ENCODE peak calls at places on chromosomes 7 and 10, in nine cellular contexts. F is H1, X is heart left ventricle, B is coronary artery, C is K562, L is IMR-90, I is hepatocyte, E is upper lobe of right lung, Y is choroid plexus epithelial cell. A is an unnamed sample.

GRCh38 chr10:123103944-123104343 is 31.8 kb upstream of the HMX3 start:
- DNase-seq in X (no peak), B (no peak), E (no peak), I (no peak), Y (no peak), L (no peak), C (no peak), F (no peak), A (no peak)

GRCh38 chr10:71064413-71065118 is 147.8 kb upstream of the UNC5B start:
- DNase-seq in B (no peak), F (no peak), I (no peak), Y (peak), E (no peak), X (peak), C (no peak), L (no peak), A (peak)

GRCh38 chr10:63137306-63137705 is 4.2 kb downstream of the NRBF2 start:
- DNase-seq in L (peak), I (peak), F (no peak), X (no peak), C (no peak), Y (peak), B (no peak), E (no peak), A (peak)

GRCh38 chr7:80429186-80429585 is 82.7 kb downstream of the GNAT3 start:
- DNase-seq in F (no peak), B (no peak), C (no peak), I (no peak), Y (no peak), X (no peak), E (no peak), L (peak), A (no peak)

GRCh38 chr7:149261321-149261828 is 621 bp upstream of the ZNF783 start:
- DNase-seq in F (no peak), C (no peak), L (peak), X (no peak), I (peak), B (no peak), E (no peak), Y (peak), A (peak)

GRCh38 chr7:112449353-112449752 is 907 bp upstream of the IFRD1 start:
- DNase-seq in B (no peak), I (peak), X (no peak), C (peak), L (peak), F (no peak), Y (peak), E (no peak), A (no peak)

GRCh38 chr7:134184767-134185166 is 57.6 kb downstream of the LRGUK start:
- DNase-seq in X (no peak), Y (peak), E (no peak), C (no peak), F (no peak), B (no peak), L (peak), I (no peak), A (no peak)

GRCh38 chr7:129783097-129783919 is 169.5 kb downstream of the UBE2H start:
- DNase-seq in F (no peak), X (no peak), C (no peak), B (no peak), Y (no peak), L (no peak), I (no peak), E (no peak), A (no peak)

GRCh38 chr7:111333010-111333409 is 229.3 kb downstream of the IMMP2L start:
- DNase-seq in L (no peak), X (no peak), F (no peak), C (no peak), Y (no peak), B (no peak), E (no peak), I (no peak), A (no peak)

GRCh38 chr7:74093671-74094223 is 10.1 kb downstream of the LIMK1 start:
- DNase-seq in L (no peak), Y (no peak), F (no peak), B (no peak), I (no peak), E (no peak), C (no peak), X (no peak), A (no peak)

GRCh38 chr10:61606971-61607907 is 55.5 kb upstream of the CABCOCO1 start:
- DNase-seq in B (no peak), F (no peak), E (no peak), C (peak), Y (peak), I (peak), L (no peak), X (no peak), A (peak)

GRCh38 chr10:71608863-71609768 is 110.5 kb downstream of the C10orf105 start:
- DNase-seq in B (no peak), X (peak), I (peak), F (peak), C (peak), E (peak), L (peak), Y (peak), A (peak)

GRCh38 chr7:123360631-123361030 is 160.9 kb upstream of the SLC13A1 start:
- DNase-seq in X (no peak), E (no peak), Y (no peak), F (no peak), B (no peak), C (no peak), L (no peak), I (no peak), A (no peak)

GRCh38 chr10:21427804-21428481 is 97.5 kb downstream of the SKIDA1 start:
- DNase-seq in X (no peak), Y (peak), C (no peak), B (no peak), L (peak), F (no peak), I (no peak), E (no peak), A (peak)

GRCh38 chr10:944034-944831 is 12.7 kb upstream of the LARP4B start:
- DNase-seq in X (peak), B (no peak), L (peak), E (peak), Y (peak), I (no peak), C (no peak), F (no peak), A (peak)

GRCh38 chr10:87862644-87863101 is 660 bp downstream of the KLLN start:
- DNase-seq in B (no peak), I (no peak), C (peak), X (no peak), E (no peak), F (no peak), Y (no peak), L (peak), A (no peak)

GRCh38 chr7:39453743-39454355 is 112.4 kb upstream of the YAE1 start:
- DNase-seq in X (no peak), I (peak), E (no peak), C (peak), L (peak), F (peak), B (no peak), Y (peak), A (peak)

GRCh38 chr10:103745264-103746247 is 109.8 kb downstream of the SH3PXD2A start:
- DNase-seq in X (peak), F (no peak), I (peak), E (no peak), C (no peak), B (no peak), Y (no peak), L (peak), A (no peak)

GRCh38 chr7:30321992-30322637 is 37.7 kb downstream of the ZNRF2 start:
- DNase-seq in F (no peak), L (no peak), C (peak), B (no peak), I (no peak), X (no peak), E (no peak), Y (peak), A (peak)

GRCh38 chr7:121157885-121158590 is 169.5 kb downstream of the CPED1 start:
- DNase-seq in B (no peak), L (no peak), X (no peak), E (no peak), C (no peak), F (no peak), Y (no peak), I (no peak), A (no peak)

GRCh38 chr7:105583061-105583460 is 1.8 kb upstream of the EFCAB10 start:
- DNase-seq in E (no peak), C (no peak), L (no peak), B (no peak), I (no peak), F (no peak), Y (no peak), X (no peak), A (no peak)

GRCh38 chr10:27240212-27240890 is at the start of gene ACBD5:
- DNase-seq in F (no peak), Y (peak), I (peak), X (peak), B (peak), L (peak), E (peak), C (peak), A (peak)

GRCh38 chr10:21336476-21337170 is 188.9 kb downstream of the SKIDA1 start:
- DNase-seq in B (no peak), I (peak), C (peak), Y (peak), F (peak), L (peak), X (peak), E (no peak), A (peak)

GRCh38 chr10:22712246-22712958 is 2.0 kb downstream of the PIP4K2A start:
- DNase-seq in X (no peak), E (no peak), B (no peak), Y (peak), C (no peak), F (no peak), I (no peak), L (peak), A (peak)
- H3K4me3 ChIP-seq in X (peak), E (peak), B (peak), Y (peak), C (peak), F (peak), I (peak), L (peak), A (peak)

DNA sequence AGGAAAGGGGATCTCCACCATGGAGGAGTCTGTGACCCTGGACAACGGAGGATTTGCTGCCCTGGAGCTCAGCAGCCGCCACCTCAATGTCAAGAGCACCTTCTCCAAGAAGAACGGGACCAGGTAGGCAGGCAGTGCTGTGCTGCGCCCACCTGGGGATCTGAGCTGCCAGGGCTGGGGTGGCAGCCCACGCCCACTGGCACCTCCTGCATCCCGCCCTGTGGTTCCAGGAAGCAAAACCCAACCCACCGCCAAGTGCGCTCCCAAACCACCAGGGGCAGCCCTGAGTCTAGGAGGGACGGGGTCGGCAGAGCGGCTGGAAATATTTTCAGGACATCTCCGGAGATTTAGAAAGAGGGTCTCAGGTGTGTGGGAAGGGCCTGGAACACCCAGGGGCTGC is 440.3 kb upstream of the FOXK1 start:
- DNase-seq in X (no peak), Y (no peak), C (peak), I (no peak), B (no peak), L (no peak), F (no peak), E (no peak), A (no peak)
- TF ChIP-seq CTCF in X (no peak), Y (no peak), C (peak), I (no peak), B (no peak), L (no peak), F (peak), E (no peak), A (no peak)

GRCh38 chr10:58951750-58952149 is 224.7 kb upstream of the PHYHIPL start:
- DNase-seq in Y (no peak), B (no peak), E (no peak), F (no peak), C (no peak), X (no peak), L (no peak), I (peak), A (peak)

GRCh38 chr10:58950618-58951017 is 225.8 kb upstream of the PHYHIPL start:
- DNase-seq in X (no peak), Y (peak), F (no peak), L (peak), B (no peak), E (no peak), I (no peak), C (no peak), A (peak)

GRCh38 chr10:58951087-58951486 is 225.4 kb upstream of the PHYHIPL start:
- DNase-seq in I (no peak), F (no peak), L (no peak), E (no peak), X (no peak), C (no peak), B (no peak), Y (no peak), A (no peak)

GRCh38 chr10:58952747-58953466 is 223.5 kb upstream of the PHYHIPL start:
- DNase-seq in B (no peak), E (no peak), C (peak), F (no peak), Y (peak), L (peak), X (no peak), I (peak), A (peak)

GRCh38 chr10:58952162-58952561 is 224.3 kb upstream of the PHYHIPL start:
- DNase-seq in X (no peak), C (no peak), F (no peak), L (no peak), I (peak), E (no peak), Y (no peak), B (no peak), A (peak)
- H3K4me3 ChIP-seq in X (no peak), C (no peak), F (no peak), L (no peak), I (no peak), E (no peak), Y (no peak), B (no peak), A (no peak)

DNA sequence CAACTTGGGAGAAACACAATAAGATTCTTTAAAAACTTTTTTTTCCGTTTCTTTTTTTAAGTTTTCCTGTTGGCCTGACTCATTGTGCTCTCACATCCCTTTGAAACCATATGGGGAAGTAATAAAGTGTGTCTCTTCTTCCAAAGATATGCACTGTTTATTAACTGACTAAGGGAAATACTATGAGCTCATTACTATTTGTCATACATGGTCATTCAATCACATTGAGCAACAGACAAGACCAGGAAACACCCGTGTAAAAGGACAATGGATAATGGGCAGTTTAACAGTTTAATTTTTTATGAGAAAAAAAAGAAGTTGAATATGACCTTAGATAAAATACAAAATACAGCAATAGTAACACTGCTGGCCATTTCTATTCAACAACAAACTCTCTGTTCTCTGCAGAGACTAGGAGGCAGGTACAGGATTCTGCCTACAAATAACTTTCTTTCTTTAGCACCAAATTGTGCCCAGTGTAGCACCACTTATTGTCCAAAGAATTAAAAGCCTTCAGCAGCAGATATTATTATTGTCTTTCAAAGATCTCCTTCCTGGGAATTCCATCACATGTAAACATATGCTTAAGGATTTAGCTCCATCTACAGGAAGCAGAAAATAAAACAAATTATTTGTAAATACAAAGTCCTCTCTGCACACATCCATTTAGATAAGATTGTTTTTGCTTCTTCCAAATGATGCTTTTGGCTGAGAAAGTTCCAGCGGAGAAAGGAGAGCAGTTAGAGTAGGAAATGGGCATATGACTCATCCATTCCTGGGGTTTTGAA is 55.0 kb upstream of the AKR1E2 start:
- DNase-seq in E (no peak), I (peak), X (no peak), F (no peak), Y (peak), B (no peak), L (peak), C (peak), A (peak)
- TF ChIP-seq CTCF in E (peak), I (peak), X (peak), F (no peak), Y (peak), B (no peak), L (peak), C (no peak), A (peak)

GRCh38 chr10:3064423-3064822 is 2.9 kb upstream of the PFKP start:
- DNase-seq in X (no peak), B (no peak), E (no peak), Y (no peak), L (no peak), F (no peak), I (no peak), C (no peak), A (no peak)
- H3K4me3 ChIP-seq in X (no peak), B (no peak), E (no peak), Y (no peak), L (no peak), F (no peak), I (no peak), C (no peak), A (no peak)

GRCh38 chr7:93715234-93715633 is 140.7 kb upstream of the CALCR start:
- DNase-seq in I (peak), C (peak), E (peak), X (no peak), F (peak), L (peak), Y (peak), B (no peak), A (peak)
- TF ChIP-seq CTCF in I (peak), C (peak), E (peak), X (peak), F (peak), L (peak), Y (peak), B (peak), A (peak)

GRCh38 chr7:432933-433332 is 86.7 kb downstream of the PDGFA start:
- DNase-seq in L (no peak), X (no peak), E (no peak), B (no peak), I (no peak), F (no peak), Y (no peak), C (no peak), A (no peak)

GRCh38 chr7:435518-436366 is 83.9 kb downstream of the PDGFA start:
- DNase-seq in B (no peak), E (no peak), C (no peak), L (peak), Y (no peak), X (peak), F (no peak), I (peak), A (peak)

GRCh38 chr7:433558-433957 is 86.1 kb downstream of the PDGFA start:
- DNase-seq in L (no peak), X (no peak), C (no peak), Y (no peak), I (no peak), E (no peak), F (no peak), B (no peak), A (no peak)

GRCh38 chr7:436367-437128 is 83.1 kb downstream of the PDGFA start:
- DNase-seq in Y (no peak), L (no peak), B (no peak), E (no peak), X (no peak), F (no peak), C (no peak), I (no peak), A (no peak)

GRCh38 chr7:434891-435486 is 84.7 kb downstream of the PDGFA start:
- DNase-seq in F (peak), C (no peak), Y (peak), B (no peak), E (no peak), L (no peak), X (no peak), I (peak), A (no peak)
- H3K4me3 ChIP-seq in F (no peak), C (no peak), Y (peak), B (no peak), E (peak), L (no peak), X (peak), I (no peak), A (no peak)

GRCh38 chr10:33009244-33010131 is 51.5 kb upstream of the ITGB1 start:
- DNase-seq in E (no peak), X (no peak), I (no peak), B (no peak), L (no peak), C (no peak), Y (no peak), F (no peak), A (no peak)

GRCh38 chr10:33005322-33006282 is 47.6 kb upstream of the ITGB1 start:
- DNase-seq in I (peak), Y (peak), E (peak), X (peak), C (peak), L (peak), B (peak), F (peak), A (peak)

GRCh38 chr10:33010132-33011037 is 52.4 kb upstream of the ITGB1 start:
- DNase-seq in E (no peak), B (no peak), F (peak), C (no peak), Y (peak), L (peak), X (no peak), I (peak), A (peak)

GRCh38 chr10:33006342-33006887 is 48.4 kb upstream of the ITGB1 start:
- DNase-seq in C (no peak), X (no peak), E (no peak), I (no peak), F (no peak), B (no peak), Y (no peak), L (no peak), A (no peak)

GRCh38 chr10:33008499-33009243 is 50.6 kb upstream of the ITGB1 start:
- DNase-seq in C (peak), X (no peak), Y (peak), E (no peak), I (peak), L (peak), F (no peak), B (no peak), A (peak)
- TF ChIP-seq CTCF in C (peak), X (peak), Y (peak), E (peak), I (peak), L (peak), F (peak), B (peak), A (peak)

DNA sequence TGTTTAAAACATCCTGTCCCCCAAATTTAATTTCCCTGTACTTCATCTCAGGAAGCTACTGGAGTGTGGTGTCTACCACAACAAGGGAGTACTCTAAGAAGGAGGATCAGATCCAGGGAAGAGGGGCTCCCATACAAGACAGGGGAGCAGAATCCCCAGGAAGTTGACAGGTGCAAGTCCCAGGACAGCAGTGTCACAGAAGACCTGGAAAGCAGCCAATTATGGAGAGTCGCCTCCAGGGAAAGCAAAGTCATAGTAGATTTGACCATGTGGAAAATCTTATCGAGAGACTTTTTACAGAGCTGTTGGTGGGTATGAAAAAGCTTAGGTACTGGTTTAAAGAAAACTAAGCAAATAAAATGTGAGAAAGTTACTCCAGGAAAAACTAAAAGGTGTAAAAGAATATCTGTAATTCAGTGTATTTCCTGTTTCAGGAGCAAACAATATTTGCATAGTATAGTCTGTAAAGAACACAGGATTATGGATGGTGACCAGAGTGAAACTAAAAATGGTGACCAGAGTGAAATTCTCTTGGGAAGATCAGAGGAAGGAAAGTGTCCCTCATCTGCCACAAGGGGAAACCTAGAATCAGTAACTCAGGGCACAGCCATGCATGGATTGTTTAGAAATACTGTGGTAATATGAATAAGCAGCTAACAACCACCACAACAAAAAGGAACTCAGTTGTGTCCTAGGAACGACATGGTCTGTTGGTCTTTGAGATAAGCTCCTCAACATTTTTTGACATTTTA is 44.5 kb downstream of the LANCL2 start:
- DNase-seq in C (peak), F (no peak), B (no peak), Y (no peak), E (no peak), I (peak), L (peak), X (no peak), A (no peak)
- H3K4me3 ChIP-seq in C (no peak), F (no peak), B (no peak), Y (no peak), E (no peak), I (no peak), L (no peak), X (no peak), A (no peak)

A was measured in cardiac fibroblast.